ENCODE peak calls at places on chromosomes 6 and 20, in eight cellular contexts. K is spleen, S is breast epithelium, R is prostate gland, Y is H54, H is A549, G is GM12891, O is IMR-90. C is an unnamed sample.

GRCh38 chr20:15919118-15919517 is 654.1 kb downstream of the KIF16B start:
- DNase-seq in K (no peak), S (no peak), R (no peak), Y (no peak), H (no peak), G (no peak), O (no peak), C (no peak)

GRCh38 chr6:24581084-24581669 is 64.8 kb downstream of the KIAA0319 start:
- DNase-seq in K (peak; percentile 83), S (peak; percentile 40), R (peak; percentile 69), Y (peak; percentile 17), H (peak; percentile 60), G (no peak), O (peak; percentile 50), C (peak; percentile 78)

GRCh38 chr6:119133400-119133799 is 54.9 kb upstream of the FAM184A start:
- DNase-seq in K (no peak), S (no peak), R (no peak), Y (no peak), H (no peak), G (no peak), O (no peak), C (no peak)

GRCh38 chr6:16200231-16200941 is 38.0 kb upstream of the GMPR start:
- DNase-seq in K (no peak), S (no peak), R (peak; percentile 24), Y (no peak), H (no peak), G (no peak), O (no peak), C (no peak)

GRCh38 chr6:141309295-141309694 is 823.4 kb upstream of the GJE1 start:
- DNase-seq in K (no peak), S (no peak), R (no peak), Y (no peak), H (no peak), G (no peak), O (no peak), C (no peak)

GRCh38 chr20:41176711-41177552 is 39.6 kb downstream of the PLCG1 start:
- DNase-seq in K (no peak), S (peak; percentile 17), R (no peak), Y (no peak), H (no peak), G (no peak), O (no peak), C (no peak)

GRCh38 chr6:49790340-49790739 is 3.3 kb upstream of the PGK2 start:
- DNase-seq in K (no peak), S (no peak), R (no peak), Y (no peak), H (no peak), G (no peak), O (no peak), C (no peak)

GRCh38 chr6:118783931-118784528 is 109.9 kb upstream of the ASF1A start:
- DNase-seq in K (no peak), S (no peak), R (no peak), Y (no peak), H (no peak), G (no peak), O (peak; percentile 46), C (no peak)

GRCh38 chr6:147741419-147741818 is 232.9 kb downstream of the SAMD5 start:
- DNase-seq in K (no peak), S (no peak), R (no peak), Y (no peak), H (no peak), G (no peak), O (peak; percentile 42), C (no peak)

GRCh38 chr6:72760130-72760793 is 138.4 kb downstream of the KCNQ5 start:
- DNase-seq in K (no peak), S (no peak), R (peak; percentile 8), Y (no peak), H (no peak), G (no peak), O (peak; percentile 11), C (peak; percentile 43)

GRCh38 chr6:45548657-45549515 is 171.2 kb upstream of the SUPT3H start:
- DNase-seq in K (no peak), S (no peak), R (no peak), Y (no peak), H (no peak), G (no peak), O (peak; percentile 22), C (no peak)

GRCh38 chr6:80174931-80175572 is 68.6 kb downstream of the BCKDHB start:
- DNase-seq in K (no peak), S (no peak), R (no peak), Y (no peak), H (no peak), G (no peak), O (peak; percentile 38), C (no peak)

GRCh38 chr6:63816979-63817436 is 181.4 kb downstream of the PHF3 start:
- DNase-seq in K (no peak), S (no peak), R (no peak), Y (no peak), H (peak; percentile 20), G (no peak), O (peak; percentile 27), C (no peak)

GRCh38 chr20:48769111-48769879 is 58.5 kb downstream of the PREX1 start:
- DNase-seq in K (peak; percentile 88), S (no peak), R (no peak), Y (no peak), H (no peak), G (no peak), O (no peak), C (no peak)

GRCh38 chr6:152186840-152187239 is 379.4 kb downstream of the ESR1 start:
- DNase-seq in K (no peak), S (no peak), R (no peak), Y (no peak), H (no peak), G (no peak), O (no peak), C (no peak)

GRCh38 chr20:31594558-31595379 is 10.3 kb upstream of the ID1 start:
- DNase-seq in K (no peak), S (no peak), R (no peak), Y (no peak), H (peak; percentile 85), G (no peak), O (no peak), C (no peak)

GRCh38 chr6:48511382-48511781 is 400.4 kb upstream of the PTCHD4 start:
- DNase-seq in K (no peak), S (no peak), R (no peak), Y (no peak), H (no peak), G (no peak), O (no peak), C (no peak)

GRCh38 chr6:132798820-132799538 is 542 bp upstream of the SLC18B1 start:
- DNase-seq in K (peak; percentile 88), S (peak; percentile 54), R (peak; percentile 64), Y (no peak), H (peak; percentile 76), G (peak; percentile 49), O (peak; percentile 61), C (peak; percentile 80)

GRCh38 chr20:16530201-16530681 is 43.0 kb downstream of the KIF16B start:
- DNase-seq in K (no peak), S (no peak), R (no peak), Y (peak; percentile 57), H (peak; percentile 92), G (no peak), O (peak; percentile 56), C (no peak)

GRCh38 chr6:41934278-41935189 is 7.1 kb downstream of the CCND3 start:
- DNase-seq in K (no peak), S (no peak), R (no peak), Y (no peak), H (peak; percentile 24), G (no peak), O (no peak), C (no peak)
- TF ChIP-seq POLR2A in K (no peak), S (no peak), R (no peak), Y (no peak), H (no peak), G (no peak), O (no peak), C (no peak)

DNA sequence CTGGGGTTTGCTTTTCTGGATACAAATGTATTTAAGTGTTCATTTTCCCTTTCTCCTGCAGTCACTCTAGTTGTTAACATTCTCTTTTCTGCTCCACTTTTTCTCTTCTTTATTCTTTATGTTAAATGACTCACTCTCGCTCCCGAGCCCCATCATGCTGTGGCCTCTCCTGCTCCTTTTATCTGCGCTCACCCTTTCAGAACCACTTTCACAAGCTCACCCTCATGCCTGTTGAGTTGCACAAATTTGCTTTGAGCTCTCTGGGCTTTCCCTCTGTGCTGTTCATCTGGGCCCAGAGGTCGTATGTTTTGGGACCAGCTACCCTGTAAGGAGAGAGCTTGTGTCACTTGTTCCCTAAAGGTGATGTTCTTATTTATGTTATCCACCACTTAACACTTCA is 98.1 kb upstream of the ASCC3 start:
- DNase-seq in K (no peak), S (no peak), R (no peak), Y (no peak), H (no peak), G (no peak), O (no peak), C (no peak)
- TF ChIP-seq POLR2A in K (no peak), S (no peak), R (no peak), Y (no peak), H (no peak), G (no peak), O (no peak), C (no peak)

GRCh38 chr6:56691201-56691595 is 48.5 kb upstream of the DST start:
- DNase-seq in K (no peak), S (no peak), R (no peak), Y (no peak), H (no peak), G (no peak), O (no peak), C (no peak)
- TF ChIP-seq POLR2A in K (no peak), S (peak; percentile 29), R (no peak), Y (no peak), H (no peak), G (no peak), O (no peak), C (peak; percentile 7)

GRCh38 chr20:64041781-64042771 is 6.1 kb downstream of the C20orf204 start:
- DNase-seq in K (peak; percentile 83), S (no peak), R (no peak), Y (no peak), H (no peak), G (no peak), O (no peak), C (no peak)
- TF ChIP-seq POLR2A in K (no peak), S (no peak), R (no peak), Y (no peak), H (no peak), G (peak; percentile 74), O (no peak), C (no peak)

DNA sequence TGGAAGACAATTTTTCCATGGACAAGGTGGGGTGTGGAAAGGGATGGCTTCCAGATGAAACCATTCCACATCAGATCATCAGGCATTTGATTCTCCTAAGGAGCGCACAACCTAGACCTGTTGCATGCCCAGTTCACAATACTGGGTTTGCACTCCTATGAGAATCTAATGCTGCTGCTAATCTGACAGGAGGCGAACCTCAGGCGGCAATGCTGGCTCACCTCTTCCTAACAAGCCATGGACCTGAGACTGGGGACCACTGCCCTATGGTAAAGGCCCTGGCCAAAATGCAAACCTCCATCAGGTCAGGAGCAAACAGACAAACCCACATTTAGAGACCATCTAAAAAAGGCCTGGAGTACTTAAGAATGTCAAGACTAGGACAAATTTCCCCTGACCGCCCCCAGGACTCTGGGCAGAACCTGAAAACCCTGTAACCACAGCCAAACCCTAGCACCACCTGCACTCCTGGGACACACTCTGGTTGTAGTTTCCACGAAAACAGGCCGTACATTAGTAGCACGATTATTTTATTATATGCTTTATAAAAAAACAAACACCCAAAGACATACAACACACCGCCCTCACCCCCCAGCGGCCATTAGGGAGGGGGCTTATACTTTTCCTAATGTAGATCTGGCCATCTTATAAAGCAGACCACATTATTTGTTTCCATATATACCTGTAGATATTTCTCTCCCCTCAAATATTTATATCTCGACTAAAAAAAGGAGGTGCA is 27.3 kb downstream of the SNX5 start:
- DNase-seq in K (no peak), S (no peak), R (no peak), Y (no peak), H (no peak), G (no peak), O (no peak), C (no peak)
- TF ChIP-seq POLR2A in K (no peak), S (no peak), R (no peak), Y (no peak), H (no peak), G (peak; percentile 79), O (no peak), C (no peak)

C was measured in right lobe of liver.